ENCODE peak calls at places on chromosomes 5 and 9, in ten cellular contexts. K, M, I, P, U, Z, T, N, F and J are unnamed samples. For H3K4me1, the result is how much of the 10 kb centered on the place peaks cover.

GRCh38 chr9:87618931-87619330 is 107.0 kb upstream of the CTSL start:
- DNase-seq in K (no peak), M (no peak), I (no peak), P (no peak), U (no peak), Z (no peak), T (no peak), N (no peak), F (no peak), J (no peak)

GRCh38 chr9:112145886-112146285 is 29.2 kb downstream of the SUSD1 start:
- DNase-seq in K (no peak), M (no peak), I (no peak), P (no peak), U (no peak), Z (no peak), T (no peak), N (peak), F (no peak), J (no peak)

GRCh38 chr5:68189171-68189570 is 26.4 kb upstream of the PIK3R1 start:
- DNase-seq in K (no peak), M (no peak), I (no peak), P (no peak), U (no peak), Z (no peak), T (no peak), N (no peak), F (no peak), J (no peak)

GRCh38 chr9:93575706-93576295 is 583 bp upstream of the PHF2 start:
- DNase-seq in K (peak), M (peak), I (peak), P (peak), U (peak), Z (peak), T (peak), N (no peak), F (peak), J (peak)

GRCh38 chr9:130237071-130237470 is 28.5 kb upstream of the HMCN2 start:
- DNase-seq in K (no peak), M (no peak), I (no peak), P (no peak), U (no peak), Z (no peak), T (no peak), N (no peak), F (no peak), J (no peak)

GRCh38 chr5:178520851-178521250 is 69.3 kb downstream of the COL23A1 start:
- DNase-seq in K (no peak), M (no peak), I (no peak), P (no peak), U (no peak), Z (no peak), T (no peak), N (no peak), F (no peak), J (no peak)

GRCh38 chr5:155144956-155145355 is 131.4 kb downstream of the KIF4B start:
- DNase-seq in K (no peak), M (no peak), I (no peak), P (no peak), U (no peak), Z (no peak), T (no peak), N (no peak), F (no peak), J (no peak)

GRCh38 chr5:144135113-144135762 is 35.2 kb downstream of the YIPF5 start:
- DNase-seq in K (no peak), M (no peak), I (no peak), P (no peak), U (no peak), Z (no peak), T (no peak), N (no peak), F (no peak), J (no peak)

GRCh38 chr9:684950-685340 is 156.6 kb upstream of the DMRT1 start:
- DNase-seq in K (no peak), M (no peak), I (no peak), P (peak), U (no peak), Z (no peak), T (no peak), N (peak), F (no peak), J (no peak)

GRCh38 chr9:83403864-83404263 is 134.3 kb downstream of the FRMD3 start:
- DNase-seq in K (no peak), M (no peak), I (no peak), P (peak), U (no peak), Z (no peak), T (no peak), N (no peak), F (no peak), J (no peak)

GRCh38 chr9:70044450-70045307 is 1.0 kb downstream of the MAMDC2 start:
- DNase-seq in K (peak), M (peak), I (no peak), P (peak), U (no peak), Z (no peak), T (no peak), N (no peak), F (peak), J (no peak)

GRCh38 chr5:178058321-178059012 is 54.9 kb upstream of the N4BP3 start:
- DNase-seq in K (no peak), M (no peak), I (peak), P (no peak), U (no peak), Z (no peak), T (no peak), N (peak), F (no peak), J (no peak)

GRCh38 chr5:76169536-76169935 is 86.4 kb downstream of the SV2C start:
- DNase-seq in K (no peak), M (no peak), I (no peak), P (no peak), U (no peak), Z (peak), T (no peak), N (no peak), F (peak), J (no peak)

GRCh38 chr9:126448865-126449577 is 122.4 kb downstream of the MVB12B start:
- DNase-seq in K (no peak), M (no peak), I (no peak), P (no peak), U (no peak), Z (no peak), T (no peak), N (no peak), F (no peak), J (no peak)

GRCh38 chr9:115730845-115731244 is 422.7 kb upstream of the PAPPA start:
- DNase-seq in K (no peak), M (no peak), I (no peak), P (peak), U (no peak), Z (no peak), T (no peak), N (no peak), F (no peak), J (no peak)

GRCh38 chr9:69121155-69122085 is 52.7 kb upstream of the TJP2 start:
- DNase-seq in K (peak), M (peak), I (peak), P (peak), U (no peak), Z (peak), T (no peak), N (peak), F (peak), J (no peak)

GRCh38 chr5:147359551-147359950 is 124.7 kb downstream of the STK32A start:
- DNase-seq in K (no peak), M (no peak), I (no peak), P (no peak), U (no peak), Z (no peak), T (no peak), N (peak), F (no peak), J (no peak)

GRCh38 chr5:131579917-131580671 is 54.9 kb downstream of the RAPGEF6 start:
- DNase-seq in K (no peak), M (no peak), I (no peak), P (no peak), U (no peak), Z (no peak), T (no peak), N (no peak), F (no peak), J (no peak)

GRCh38 chr9:33446507-33447403 is 638 bp downstream of the AQP3 start:
- DNase-seq in K (peak), M (peak), I (peak), P (peak), U (peak), Z (peak), T (peak), N (peak), F (peak), J (peak)

GRCh38 chr5:103456476-103456875 is 106.1 kb downstream of the NUDT12 start:
- DNase-seq in K (no peak), M (no peak), I (no peak), P (no peak), U (no peak), Z (no peak), T (no peak), N (peak), F (no peak), J (no peak)

GRCh38 chr5:14342306-14342705 is 199.2 kb downstream of the TRIO start:
- DNase-seq in K (no peak), M (no peak), I (no peak), P (peak), U (no peak), Z (no peak), T (no peak), N (no peak), F (no peak), J (no peak)

GRCh38 chr5:146516151-146516475 is at the start of gene GPR151:
- DNase-seq in K (no peak), M (no peak), I (no peak), P (no peak), U (no peak), Z (no peak), T (no peak), N (no peak), F (no peak), J (no peak)

GRCh38 chr9:112051812-112052211 is 123.3 kb downstream of the SUSD1 start:
- DNase-seq in K (no peak), M (no peak), I (no peak), P (peak), U (no peak), Z (no peak), T (no peak), N (no peak), F (no peak), J (no peak)

GRCh38 chr9:110143969-110144545 is 63.9 kb downstream of the C9orf152 start:
- DNase-seq in K (no peak), M (no peak), I (no peak), P (no peak), U (no peak), Z (no peak), T (peak), N (no peak), F (no peak), J (no peak)

GRCh38 chr5:68011801-68012200 is 203.8 kb upstream of the PIK3R1 start:
- DNase-seq in K (no peak), M (no peak), I (no peak), P (peak), U (no peak), Z (no peak), T (no peak), N (no peak), F (no peak), J (no peak)

GRCh38 chr5:52725065-52725746 is 62.5 kb upstream of the ITGA1 start:
- DNase-seq in K (no peak), M (no peak), I (peak), P (no peak), U (peak), Z (no peak), T (peak), N (peak), F (no peak), J (no peak)

GRCh38 chr9:18770509-18770908 is 262.5 kb downstream of the SAXO1 start:
- DNase-seq in K (no peak), M (no peak), I (no peak), P (no peak), U (no peak), Z (no peak), T (no peak), N (no peak), F (no peak), J (no peak)

GRCh38 chr9:108603141-108603540 is 252.6 kb downstream of the ACTL7B start:
- DNase-seq in K (no peak), M (no peak), I (no peak), P (no peak), U (no peak), Z (no peak), T (no peak), N (no peak), F (no peak), J (no peak)

GRCh38 chr5:77494935-77495334 is 2.8 kb upstream of the WDR41 start:
- DNase-seq in K (no peak), M (no peak), I (no peak), P (no peak), U (no peak), Z (no peak), T (no peak), N (no peak), F (no peak), J (no peak)

GRCh38 chr9:85484235-85484634 is 257.5 kb downstream of the AGTPBP1 start:
- DNase-seq in K (no peak), M (no peak), I (no peak), P (no peak), U (no peak), Z (no peak), T (no peak), N (no peak), F (no peak), J (no peak)

GRCh38 chr5:113546711-113547159 is 33.2 kb downstream of the YTHDC2 start:
- DNase-seq in K (no peak), M (no peak), I (no peak), P (peak), U (no peak), Z (no peak), T (no peak), N (peak), F (no peak), J (no peak)

GRCh38 chr5:138331449-138332368 is at the start of gene CDC25C:
- DNase-seq in K (peak), M (peak), I (peak), P (peak), U (peak), Z (peak), T (peak), N (peak), F (peak), J (peak)

GRCh38 chr5:93676707-93677106 is 64.7 kb downstream of the POU5F2 start:
- DNase-seq in K (no peak), M (no peak), I (no peak), P (no peak), U (no peak), Z (no peak), T (no peak), N (no peak), F (peak), J (no peak)

GRCh38 chr5:65967288-65968066 is 41.1 kb downstream of the ERBIN start:
- DNase-seq in K (no peak), M (no peak), I (no peak), P (no peak), U (no peak), Z (no peak), T (no peak), N (no peak), F (no peak), J (no peak)

GRCh38 chr5:5317976-5318375 is 104.5 kb upstream of the ICE1 start:
- DNase-seq in K (no peak), M (no peak), I (no peak), P (no peak), U (no peak), Z (no peak), T (no peak), N (no peak), F (no peak), J (no peak)

GRCh38 chr9:109729513-109729912 is 50.5 kb upstream of the PALM2AKAP2 start:
- DNase-seq in K (no peak), M (no peak), I (no peak), P (no peak), U (no peak), Z (no peak), T (no peak), N (no peak), F (no peak), J (no peak)

GRCh38 chr9:134053941-134054761 is 13.7 kb downstream of the BRD3 start:
- DNase-seq in K (no peak), M (peak), I (no peak), P (no peak), U (no peak), Z (no peak), T (no peak), N (no peak), F (no peak), J (no peak)

GRCh38 chr5:107487056-107487461 is 183.7 kb downstream of the EFNA5 start:
- DNase-seq in K (peak), M (no peak), I (no peak), P (peak), U (no peak), Z (no peak), T (no peak), N (no peak), F (no peak), J (no peak)

DNA sequence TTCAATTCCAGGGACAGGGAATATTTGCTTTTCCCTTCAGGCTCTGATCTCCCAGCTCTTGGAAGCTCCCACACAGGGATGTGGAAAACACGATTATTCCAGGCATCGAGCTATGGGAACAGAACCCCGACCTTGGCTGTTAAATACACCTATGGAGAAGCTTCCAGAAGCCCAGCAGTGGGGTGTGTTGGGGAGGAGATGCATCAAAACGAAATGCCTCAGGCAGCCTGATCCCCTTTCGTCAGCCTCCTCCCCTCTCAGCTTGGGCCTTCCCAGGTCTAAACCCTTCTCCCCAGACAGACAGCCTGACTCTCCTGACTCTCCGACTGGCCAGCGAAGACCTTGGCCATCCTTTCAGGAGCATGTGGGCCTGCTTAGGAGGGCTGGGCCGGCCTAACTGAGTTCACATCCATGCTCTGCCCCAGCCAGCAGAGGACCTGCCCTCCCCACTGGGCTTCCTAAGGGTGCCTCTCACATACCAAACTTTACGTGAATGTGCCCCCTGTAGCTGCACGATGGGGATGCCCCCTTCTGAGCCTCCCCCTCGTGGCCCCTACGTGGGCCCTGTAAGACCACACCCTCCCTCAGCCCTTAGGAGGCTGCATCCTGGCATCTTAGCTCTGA is 54.5 kb downstream of the NEURL1B start:
- DNase-seq in K (no peak), M (no peak), I (no peak), P (no peak), U (no peak), Z (no peak), T (no peak), N (no peak), F (no peak), J (no peak)
- H3K4me1 ChIP-seq in K (under half), M (under half), I (under half), P (under half), U (under half), Z (under half), T (under half), N (under half), F (under half), J (under half)

GRCh38 chr9:24071736-24072135 is 245.7 kb upstream of the ELAVL2 start:
- DNase-seq in K (no peak), M (no peak), I (no peak), P (peak), U (no peak), Z (no peak), T (no peak), N (no peak), F (no peak), J (no peak)

DNA sequence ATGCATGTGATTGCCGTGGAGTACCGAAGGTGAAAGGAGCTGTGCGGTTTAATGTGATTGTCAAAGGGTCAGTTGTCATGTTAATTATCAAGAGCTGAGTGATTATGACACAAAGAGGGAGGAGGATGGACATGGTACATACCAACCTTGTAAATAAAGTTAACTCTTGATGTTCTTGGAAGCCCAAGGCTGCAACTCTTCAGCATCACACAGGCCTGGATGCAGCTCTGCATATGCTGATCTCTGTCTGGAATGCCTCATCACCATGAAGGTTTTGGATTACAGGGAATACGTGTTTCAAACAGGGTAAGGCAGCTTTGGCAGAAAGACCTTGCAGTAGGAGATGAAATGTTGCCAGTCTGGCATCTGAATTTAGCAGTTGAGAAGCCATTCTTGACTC is 247.2 kb upstream of the ELAVL2 start:
- DNase-seq in K (no peak), M (no peak), I (no peak), P (no peak), U (no peak), Z (no peak), T (no peak), N (no peak), F (no peak), J (no peak)
- H3K4me1 ChIP-seq in K (under half), M (under half), I (under half), P (under half), U (under half), Z (under half), T (under half), N (under half), F (under half), J (under half)

GRCh38 chr5:96196890-96197289 is 235.2 kb upstream of the ELL2 start:
- DNase-seq in K (no peak), M (no peak), I (no peak), P (peak), U (no peak), Z (no peak), T (no peak), N (no peak), F (no peak), J (no peak)
- H3K4me1 ChIP-seq in K (under half), M (under half), I (under half), P (under half), U (under half), Z (under half), T (under half), N (under half), F (under half), J (under half)

DNA sequence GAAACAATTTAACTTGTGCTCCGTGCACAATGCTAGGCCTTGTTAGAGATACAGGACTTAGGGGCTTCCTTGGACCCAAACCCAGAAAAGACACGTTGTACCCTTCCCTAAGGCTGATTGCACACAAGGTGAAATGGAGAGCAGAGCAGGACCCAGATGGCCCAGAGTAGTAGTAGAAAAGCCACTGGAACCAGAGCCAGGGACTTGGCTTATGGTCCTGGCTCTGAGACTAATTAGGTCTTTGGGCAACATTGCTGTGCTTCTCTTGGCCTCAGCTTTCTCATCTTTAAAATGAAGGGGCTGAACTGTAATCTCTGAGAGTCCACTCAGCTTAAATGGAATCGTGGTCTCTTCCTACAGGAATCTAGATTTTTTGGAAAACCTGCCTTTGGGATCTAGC is 42.3 kb downstream of the EBF1 start:
- DNase-seq in K (no peak), M (no peak), I (no peak), P (no peak), U (no peak), Z (no peak), T (no peak), N (no peak), F (no peak), J (no peak)
- H3K4me1 ChIP-seq in K (under half), M (under half), I (under half), P (half or more), U (under half), Z (under half), T (under half), N (under half), F (under half), J (under half)

GRCh38 chr5:1101991-1102713 is 9.7 kb downstream of the SLC12A7 start:
- DNase-seq in K (peak), M (no peak), I (no peak), P (no peak), U (no peak), Z (no peak), T (no peak), N (no peak), F (peak), J (no peak)
- H3K4me1 ChIP-seq in K (under half), M (under half), I (under half), P (under half), U (under half), Z (under half), T (half or more), N (under half), F (half or more), J (half or more)

GRCh38 chr9:114590328-114590727 is 2.8 kb downstream of the ATP6V1G1 start:
- DNase-seq in K (no peak), M (no peak), I (no peak), P (no peak), U (no peak), Z (no peak), T (no peak), N (no peak), F (no peak), J (no peak)
- H3K4me1 ChIP-seq in K (under half), M (under half), I (under half), P (under half), U (under half), Z (under half), T (half or more), N (under half), F (under half), J (under half)